ENCODE peak calls at places on chromosome 11, in six cellular contexts. Q is uterus, U is breast epithelium, C is sigmoid colon, L is body of pancreas, B is spleen. O is an unnamed sample.

GRCh38 chr11:64081663-64082442 is 46.1 kb downstream of the FLRT1 start:
- DNase-seq in Q (no peak), U (no peak), C (no peak), L (peak), B (no peak), O (no peak)

GRCh38 chr11:34513674-34513995 is at the start of gene ELF5:
- DNase-seq in Q (no peak), U (peak), C (no peak), L (no peak), B (no peak), O (no peak)

GRCh38 chr11:75737314-75737713 is 19.7 kb downstream of the MOGAT2 start:
- DNase-seq in Q (no peak), U (no peak), C (no peak), L (no peak), B (no peak), O (no peak)

GRCh38 chr11:71330349-71330748 is 78.0 kb upstream of the SHANK2 start:
- DNase-seq in Q (no peak), U (no peak), C (peak), L (no peak), B (peak), O (no peak)

GRCh38 chr11:99548264-99548663 is 527.5 kb downstream of the CNTN5 start:
- DNase-seq in Q (no peak), U (no peak), C (no peak), L (no peak), B (no peak), O (no peak)

GRCh38 chr11:638616-639323 is 1.7 kb downstream of the DRD4 start:
- DNase-seq in Q (no peak), U (no peak), C (no peak), L (no peak), B (no peak), O (no peak)

GRCh38 chr11:23370580-23371275 is 510.5 kb upstream of the CCDC179 start:
- DNase-seq in Q (no peak), U (no peak), C (no peak), L (no peak), B (no peak), O (no peak)

GRCh38 chr11:108846009-108846408 is 181.1 kb downstream of the DDX10 start:
- DNase-seq in Q (no peak), U (no peak), C (no peak), L (no peak), B (no peak), O (no peak)

GRCh38 chr11:73577496-73577917 is 20.4 kb downstream of the FAM168A start:
- DNase-seq in Q (no peak), U (no peak), C (no peak), L (no peak), B (no peak), O (no peak)

GRCh38 chr11:134754823-134755198 is 342.8 kb upstream of the B3GAT1 start:
- DNase-seq in Q (no peak), U (no peak), C (no peak), L (no peak), B (no peak), O (no peak)

GRCh38 chr11:64067257-64067993 is 31.7 kb downstream of the FLRT1 start:
- DNase-seq in Q (no peak), U (no peak), C (no peak), L (no peak), B (no peak), O (no peak)

GRCh38 chr11:47914743-47915142 is 65.6 kb upstream of the PTPRJ start:
- DNase-seq in Q (no peak), U (no peak), C (no peak), L (no peak), B (no peak), O (no peak)

GRCh38 chr11:118923721-118924587 is 1.8 kb downstream of the BCL9L start:
- DNase-seq in Q (no peak), U (no peak), C (peak), L (peak), B (no peak), O (no peak)

GRCh38 chr11:104934594-104934993 is 33.8 kb downstream of the CASP4 start:
- DNase-seq in Q (no peak), U (no peak), C (no peak), L (no peak), B (no peak), O (no peak)

GRCh38 chr11:87142594-87142993 is 104.9 kb downstream of the TMEM135 start:
- DNase-seq in Q (no peak), U (no peak), C (no peak), L (no peak), B (no peak), O (no peak)

GRCh38 chr11:46050065-46050464 is 71.2 kb downstream of the PHF21A start:
- DNase-seq in Q (peak), U (no peak), C (peak), L (peak), B (no peak), O (no peak)

GRCh38 chr11:86194998-86195397 is 49.6 kb upstream of the EED start:
- DNase-seq in Q (no peak), U (no peak), C (no peak), L (no peak), B (no peak), O (no peak)

GRCh38 chr11:113663567-113663966 is 42.5 kb downstream of the TMPRSS5 start:
- DNase-seq in Q (no peak), U (no peak), C (no peak), L (no peak), B (no peak), O (no peak)

GRCh38 chr11:2724114-2724513 is 24.3 kb upstream of the KCNQ1OT1 start:
- DNase-seq in Q (no peak), U (no peak), C (no peak), L (no peak), B (no peak), O (no peak)

GRCh38 chr11:553083-553948 is 7.2 kb downstream of the LMNTD2 start:
- DNase-seq in Q (no peak), U (no peak), C (no peak), L (no peak), B (no peak), O (no peak)

GRCh38 chr11:115920841-115921480 is 416.7 kb upstream of the CADM1 start:
- DNase-seq in Q (no peak), U (no peak), C (no peak), L (no peak), B (no peak), O (no peak)

GRCh38 chr11:19576054-19576453 is 136.6 kb upstream of the NAV2 start:
- DNase-seq in Q (no peak), U (no peak), C (no peak), L (no peak), B (no peak), O (no peak)

GRCh38 chr11:2399488-2400068 is 972 bp upstream of the TSSC4 start:
- DNase-seq in Q (no peak), U (no peak), C (no peak), L (no peak), B (no peak), O (no peak)

GRCh38 chr11:60899021-60899936 is 7.1 kb downstream of the PRPF19 start:
- DNase-seq in Q (no peak), U (no peak), C (peak), L (peak), B (no peak), O (no peak)

GRCh38 chr11:47998733-47999359 is 18.5 kb downstream of the PTPRJ start:
- DNase-seq in Q (no peak), U (no peak), C (no peak), L (no peak), B (peak), O (no peak)

GRCh38 chr11:7060828-7061227 is 28.0 kb upstream of the RBMXL2 start:
- DNase-seq in Q (no peak), U (no peak), C (no peak), L (no peak), B (no peak), O (no peak)

GRCh38 chr11:69501891-69502860 is 20.7 kb downstream of the LINC01488 start:
- DNase-seq in Q (no peak), U (no peak), C (peak), L (no peak), B (peak), O (no peak)

GRCh38 chr11:93813974-93814373 is 29.9 kb downstream of the MED17 start:
- DNase-seq in Q (no peak), U (no peak), C (no peak), L (no peak), B (no peak), O (no peak)

GRCh38 chr11:57094206-57094940 is 87.4 kb upstream of the LRRC55 start:
- DNase-seq in Q (no peak), U (no peak), C (no peak), L (no peak), B (no peak), O (no peak)

GRCh38 chr11:14454861-14455632 is 44.6 kb downstream of the COPB1 start:
- DNase-seq in Q (no peak), U (no peak), C (no peak), L (no peak), B (no peak), O (no peak)

GRCh38 chr11:68003846-68004550 is at the start of gene UNC93B1:
- DNase-seq in Q (peak), U (peak), C (peak), L (peak), B (peak), O (peak)
- TF ChIP-seq POLR2A in Q (no peak), U (no peak), C (no peak), L (peak), B (peak), O (peak)

DNA sequence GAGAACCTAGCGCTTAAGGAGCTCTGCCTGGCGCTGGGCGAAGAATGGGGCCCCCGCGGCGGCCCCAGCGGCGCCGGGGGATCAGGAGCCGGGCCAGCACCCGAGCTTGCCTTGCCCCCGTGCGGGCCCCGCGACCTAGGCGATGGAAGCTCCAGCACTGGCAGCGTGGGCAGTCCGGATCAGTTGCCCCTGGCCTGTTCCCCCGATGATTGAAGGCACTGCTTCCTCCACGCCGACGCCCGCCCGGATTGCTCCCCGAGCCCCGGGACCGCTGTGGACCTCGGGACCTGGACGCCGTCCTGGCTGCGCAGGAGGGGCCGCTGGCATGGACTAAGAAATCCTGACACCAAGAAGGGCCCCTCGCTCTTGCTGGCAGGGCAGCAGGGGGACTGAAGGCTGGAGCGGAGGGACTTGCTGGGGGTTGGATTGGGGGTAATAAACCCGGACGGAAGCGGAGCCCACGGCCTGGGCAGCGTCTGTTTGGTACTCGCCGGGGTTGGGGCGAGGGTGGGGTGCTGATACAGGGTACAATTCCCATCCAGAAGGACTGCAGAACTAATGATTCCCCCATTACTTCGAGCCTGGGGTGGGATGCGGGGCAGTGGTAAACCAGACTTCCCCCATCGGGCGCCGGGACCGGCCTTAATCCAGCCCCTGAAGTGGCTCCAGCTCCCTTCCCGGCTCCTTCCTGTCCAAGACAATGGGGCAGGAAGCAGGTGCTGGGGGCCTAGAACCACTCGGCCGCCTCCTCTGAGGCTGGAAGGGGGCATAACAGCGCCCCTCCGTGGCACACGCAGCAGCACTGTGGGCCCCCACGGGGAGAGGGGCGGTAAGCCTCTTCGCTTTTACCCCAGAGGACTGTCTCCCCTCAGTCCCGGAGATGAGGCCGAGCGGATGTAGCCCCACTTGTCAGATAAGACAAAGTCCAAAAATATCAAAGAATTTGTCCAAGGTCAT is 985 bp downstream of the CCDC85B start:
- DNase-seq in Q (no peak), U (no peak), C (peak), L (no peak), B (peak), O (peak)
- TF ChIP-seq POLR2A in Q (no peak), U (no peak), C (no peak), L (peak), B (peak), O (no peak)

DNA sequence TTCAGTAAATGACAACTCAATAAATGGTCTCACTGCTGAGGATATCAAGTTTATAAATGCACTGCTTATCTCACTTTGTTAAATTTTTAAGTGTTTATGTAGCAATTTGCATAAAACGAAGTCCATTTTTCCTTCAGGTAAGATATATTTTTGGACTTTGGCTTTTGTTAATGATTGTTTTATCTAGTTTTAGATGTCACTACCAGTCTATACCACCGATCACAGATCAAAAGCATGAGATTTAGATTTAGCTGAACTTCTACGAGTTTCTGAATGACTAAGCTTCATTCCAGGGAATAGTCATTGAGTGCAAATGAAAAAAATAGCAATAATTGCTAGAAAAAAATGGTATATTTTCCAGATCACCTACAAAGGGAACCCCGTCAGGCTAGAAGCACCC is 12.8 kb upstream of the SLC5A12 start:
- DNase-seq in Q (no peak), U (no peak), C (no peak), L (no peak), B (no peak), O (no peak)
- TF ChIP-seq POLR2A in Q (no peak), U (no peak), C (no peak), L (no peak), B (no peak), O (no peak)

DNA sequence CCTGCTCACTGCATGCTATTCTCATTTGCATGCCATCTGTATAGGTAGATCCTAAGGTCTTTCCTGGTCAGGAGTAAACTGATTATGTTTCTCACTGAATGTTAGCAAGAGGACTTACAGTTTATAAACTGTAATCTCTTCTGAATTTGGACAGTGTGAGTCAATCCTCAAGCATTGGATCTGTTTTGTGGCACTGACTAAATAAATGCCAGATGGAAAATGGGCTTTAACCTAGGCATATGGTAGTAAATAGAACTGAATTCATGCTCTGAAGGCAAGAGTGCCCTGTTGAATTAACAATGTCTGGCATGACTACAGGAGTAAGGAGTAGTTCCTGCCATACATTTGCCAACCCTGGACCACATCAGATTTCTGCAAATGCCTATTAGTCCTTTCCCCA is 11.4 kb downstream of the FAM181B start:
- DNase-seq in Q (no peak), U (no peak), C (no peak), L (no peak), B (no peak), O (no peak)
- TF ChIP-seq POLR2A in Q (no peak), U (no peak), C (no peak), L (no peak), B (no peak), O (no peak)

GRCh38 chr11:10858505-10859360 is 880 bp upstream of the ZBED5 start:
- DNase-seq in Q (peak), U (peak), C (peak), L (peak), B (peak), O (peak)

GRCh38 chr11:10857604-10858504 is at the start of gene ZBED5:
- DNase-seq in Q (peak), U (peak), C (peak), L (peak), B (peak), O (peak)

GRCh38 chr11:10861047-10861446 is 3.2 kb upstream of the ZBED5 start:
- DNase-seq in Q (no peak), U (no peak), C (no peak), L (no peak), B (no peak), O (no peak)

GRCh38 chr11:10855295-10855694 is 2.6 kb downstream of the ZBED5 start:
- DNase-seq in Q (no peak), U (no peak), C (no peak), L (no peak), B (no peak), O (no peak)

DNA sequence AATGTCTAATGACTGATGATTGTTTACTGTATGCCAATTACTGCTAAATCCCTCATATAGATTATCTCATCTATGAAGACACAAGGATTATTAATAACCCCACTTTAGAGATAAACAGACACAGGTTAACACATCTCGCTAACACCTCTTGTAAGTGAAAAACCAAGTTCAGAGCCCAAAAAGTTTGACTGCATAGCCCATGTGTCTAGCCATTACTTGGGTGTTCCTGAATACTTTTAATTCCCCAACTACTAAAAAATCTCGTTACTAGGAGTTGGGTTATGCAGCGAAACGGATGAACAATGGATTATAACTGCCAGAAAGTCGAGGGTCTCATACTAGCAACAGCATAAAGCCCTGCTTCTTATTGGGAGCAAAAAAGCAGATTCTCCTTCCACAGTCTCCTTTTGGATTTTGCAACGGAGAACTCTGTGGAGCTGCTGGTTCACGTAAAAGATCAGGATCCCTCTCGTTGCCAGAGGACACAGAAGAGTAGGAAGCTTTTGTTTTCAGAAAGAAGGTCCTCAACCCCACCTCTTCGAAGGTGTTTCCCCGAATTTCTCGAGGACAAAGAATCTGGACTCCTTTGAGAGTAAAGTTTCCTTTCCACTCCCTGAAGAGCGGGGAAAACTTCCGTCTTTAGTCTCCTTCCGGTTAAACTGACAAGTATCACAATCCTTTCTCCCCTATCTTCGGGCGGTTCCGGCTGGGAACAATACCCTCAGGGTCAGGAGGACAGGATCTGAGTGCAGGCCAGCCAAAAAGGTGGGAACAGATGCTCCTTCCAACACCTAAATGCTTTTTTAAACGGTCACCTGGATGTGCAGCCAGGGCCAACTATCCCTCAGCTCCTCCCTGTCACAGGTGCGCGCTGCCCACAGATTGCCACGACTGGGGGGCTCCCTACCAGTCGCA is 907 bp downstream of the ZBED5 start:
- DNase-seq in Q (no peak), U (peak), C (peak), L (peak), B (no peak), O (peak)
- TF ChIP-seq POLR2A in Q (no peak), U (no peak), C (no peak), L (no peak), B (no peak), O (no peak)

GRCh38 chr11:28110108-28110838 is 2.1 kb downstream of the METTL15 start:
- DNase-seq in Q (peak), U (peak), C (peak), L (peak), B (peak), O (peak)
- TF ChIP-seq POLR2A in Q (no peak), U (no peak), C (no peak), L (peak), B (no peak), O (no peak)

GRCh38 chr11:127474735-127475134 is 474.2 kb upstream of the KIRREL3 start:
- DNase-seq in Q (no peak), U (no peak), C (no peak), L (no peak), B (no peak), O (no peak)

GRCh38 chr11:127471662-127472061 is 471.1 kb upstream of the KIRREL3 start:
- DNase-seq in Q (no peak), U (no peak), C (no peak), L (no peak), B (no peak), O (no peak)

GRCh38 chr11:127470485-127470884 is 469.9 kb upstream of the KIRREL3 start:
- DNase-seq in Q (no peak), U (no peak), C (no peak), L (peak), B (no peak), O (no peak)
- TF ChIP-seq POLR2A in Q (no peak), U (no peak), C (no peak), L (no peak), B (no peak), O (no peak)

GRCh38 chr11:65275906-65276305 is 14.1 kb downstream of the POLA2 start:
- DNase-seq in Q (no peak), U (no peak), C (peak), L (no peak), B (no peak), O (no peak)

GRCh38 chr11:65278351-65278750 is 16.6 kb downstream of the POLA2 start:
- DNase-seq in Q (no peak), U (no peak), C (no peak), L (no peak), B (no peak), O (no peak)

GRCh38 chr11:65277878-65278277 is 16.1 kb downstream of the POLA2 start:
- DNase-seq in Q (no peak), U (no peak), C (peak), L (no peak), B (no peak), O (no peak)

GRCh38 chr11:65280646-65281045 is 18.9 kb downstream of the POLA2 start:
- DNase-seq in Q (no peak), U (no peak), C (no peak), L (no peak), B (no peak), O (no peak)

GRCh38 chr11:65279713-65280459 is 18.1 kb downstream of the POLA2 start:
- DNase-seq in Q (peak), U (no peak), C (peak), L (no peak), B (no peak), O (peak)
- TF ChIP-seq POLR2A in Q (no peak), U (no peak), C (no peak), L (peak), B (no peak), O (no peak)